ENCODE peak calls at places on chromosomes 12 and 14, in six cellular contexts. W is neural progenitor cell; K is activated CD4-positive, alpha-beta T cell treated with anti-CD3 and anti-CD28 coated beads for 48 hours; G is NB4; D is stimulated activated CD4-positive, alpha-beta T cell treated with anti-CD3 and anti-CD28 coated beads, Interleukin-2, amount 100 ng/mL, for 24 hours; S is mammary epithelial cell. C is an unnamed sample.
A peak's percentile ranks its signal among the peaks of the same experiment; 100 is the strongest.

GRCh38 chr14:20624495-20625070 is 16.9 kb downstream of the OR6S1 start:
- DNase-seq in D (peak; percentile 42), G (peak; percentile 96), K (peak; percentile 62), W (peak; percentile 76), S (peak; percentile 60), C (peak; percentile 27)

GRCh38 chr12:117768860-117769259 is 199.9 kb downstream of the KSR2 start:
- DNase-seq in S (no peak), K (no peak), G (no peak), D (no peak), W (no peak), C (no peak)

GRCh38 chr12:10249690-10250455 is 37.2 kb downstream of the GABARAPL1 start:
- DNase-seq in W (no peak), K (no peak), G (peak; percentile 74), D (no peak), S (no peak), C (no peak)

GRCh38 chr12:108857158-108857407 is 300 bp downstream of the SSH1 start:
- DNase-seq in K (no peak), S (no peak), D (no peak), W (no peak), G (no peak), C (no peak)

GRCh38 chr12:3641428-3641883 is 111.5 kb downstream of the CRACR2A start:
- DNase-seq in S (peak; percentile 70), W (no peak), G (no peak), K (no peak), D (no peak), C (no peak)

GRCh38 chr12:77213316-77213715 is 147.9 kb upstream of the E2F7 start:
- DNase-seq in W (no peak), D (no peak), S (no peak), K (no peak), G (no peak), C (no peak)

GRCh38 chr12:104175726-104176247 is 37.8 kb upstream of the NFYB start:
- DNase-seq in D (no peak), G (peak; percentile 61), W (no peak), K (no peak), S (no peak), C (no peak)

GRCh38 chr12:51751657-51752056 is 96.9 kb downstream of the FIGNL2 start:
- DNase-seq in K (no peak), W (no peak), G (no peak), S (no peak), D (no peak), C (no peak)

GRCh38 chr12:50505386-50505827 is 622 bp downstream of the DIP2B start:
- DNase-seq in K (peak; percentile 51), G (peak; percentile 60), S (peak; percentile 61), W (peak; percentile 49), D (peak; percentile 42), C (peak; percentile 22)

GRCh38 chr12:68786929-68787328 is 21.0 kb upstream of the MDM2 start:
- DNase-seq in K (no peak), G (peak; percentile 65), W (no peak), S (no peak), D (no peak), C (no peak)

GRCh38 chr14:74502236-74503019 is 8.9 kb downstream of the ISCA2 start:
- DNase-seq in G (peak; percentile 52), K (no peak), D (no peak), S (peak; percentile 44), W (peak; percentile 69), C (no peak)

GRCh38 chr12:103725398-103725797 is 115.6 kb downstream of the NT5DC3 start:
- DNase-seq in W (no peak), S (no peak), K (no peak), D (no peak), G (no peak), C (no peak)

GRCh38 chr14:95156153-95156764 is 1.1 kb downstream of the DICER1 start:
- DNase-seq in K (no peak), D (no peak), W (peak; percentile 38), S (peak; percentile 24), G (peak; percentile 33), C (no peak)

GRCh38 chr14:103483600-103483999 is 39.0 kb downstream of the CKB start:
- DNase-seq in W (no peak), D (no peak), S (peak; percentile 96), K (no peak), G (no peak), C (no peak)

GRCh38 chr12:122395319-122395718 is 27.1 kb downstream of the CLIP1 start:
- DNase-seq in K (no peak), S (peak; percentile 73), D (no peak), G (no peak), W (no peak), C (no peak)

GRCh38 chr14:104753528-104754212 is 723 bp downstream of the SIVA1 start:
- DNase-seq in D (no peak), S (peak; percentile 38), K (peak; percentile 22), G (no peak), W (peak; percentile 50), C (no peak)

GRCh38 chr14:90828642-90829487 is 12.6 kb upstream of the TTC7B start:
- DNase-seq in S (no peak), D (peak; percentile 27), G (peak; percentile 61), K (no peak), W (no peak), C (peak; percentile 4)

GRCh38 chr14:97788846-97789528 is 991.8 kb downstream of the VRK1 start:
- DNase-seq in K (no peak), S (no peak), W (no peak), G (no peak), D (no peak), C (no peak)

GRCh38 chr12:7806863-7807487 is 17.8 kb downstream of the NANOG start:
- DNase-seq in K (peak; percentile 77), S (peak; percentile 56), W (peak; percentile 79), G (peak; percentile 76), D (peak; percentile 74), C (peak; percentile 41)

GRCh38 chr14:99562848-99563748 is 40.9 kb downstream of the CCDC85C start:
- DNase-seq in D (no peak), G (no peak), W (peak; percentile 97), S (peak; percentile 47), K (no peak), C (no peak)

GRCh38 chr12:4910502-4911315 is 1.0 kb downstream of the KCNA1 start:
- DNase-seq in G (no peak), K (peak; percentile 20), S (no peak), D (no peak), W (peak; percentile 20), C (no peak)

GRCh38 chr12:75294338-75294737 is 35.8 kb downstream of the CAPS2 start:
- DNase-seq in D (no peak), K (no peak), S (no peak), G (no peak), W (no peak), C (no peak)

GRCh38 chr12:51546102-51546501 is 44.9 kb upstream of the SCN8A start:
- DNase-seq in G (no peak), S (no peak), W (no peak), D (no peak), K (no peak), C (no peak)

GRCh38 chr14:105568859-105569766 is 42.7 kb downstream of the TMEM121 start:
- DNase-seq in S (no peak), K (no peak), W (no peak), D (no peak), G (no peak), C (no peak)

GRCh38 chr12:18799561-18799960 is 61.6 kb downstream of the CAPZA3 start:
- DNase-seq in S (peak; percentile 40), W (no peak), G (no peak), K (no peak), D (no peak), C (no peak)

GRCh38 chr14:75430526-75430925 is 2.7 kb downstream of the JDP2 start:
- DNase-seq in W (no peak), G (no peak), S (no peak), K (no peak), D (no peak), C (no peak)

GRCh38 chr12:70448371-70448770 is 82.3 kb downstream of the KCNMB4 start:
- DNase-seq in D (no peak), W (no peak), G (no peak), K (no peak), S (no peak), C (no peak)

GRCh38 chr12:1593232-1594044 is 943 bp downstream of the FBXL14 start:
- DNase-seq in W (peak; percentile 61), G (peak; percentile 71), S (peak; percentile 59), K (peak; percentile 66), D (peak; percentile 55), C (peak; percentile 38)

GRCh38 chr12:25994252-25994651 is 35.8 kb downstream of the RASSF8 start:
- DNase-seq in K (no peak), W (no peak), D (no peak), S (peak; percentile 66), G (no peak), C (no peak)

GRCh38 chr12:64608901-64609542 is 1.3 kb upstream of the RASSF3 start:
- DNase-seq in S (peak; percentile 84), G (peak; percentile 76), K (peak; percentile 49), W (peak; percentile 33), D (peak; percentile 46), C (peak; percentile 7)

GRCh38 chr12:21851151-21851550 is 76.6 kb upstream of the KCNJ8 start:
- DNase-seq in S (no peak), K (no peak), W (no peak), G (no peak), D (no peak), C (no peak)

GRCh38 chr12:128830505-128830893 is 6.7 kb upstream of the SLC15A4 start:
- DNase-seq in K (no peak), S (no peak), D (no peak), G (peak; percentile 71), W (no peak), C (no peak)

GRCh38 chr12:6264402-6265037 is 46.0 kb upstream of the PLEKHG6 start:
- DNase-seq in D (no peak), S (no peak), K (no peak), W (no peak), G (no peak), C (no peak)

GRCh38 chr12:124410354-124411175 is 115.7 kb downstream of the RFLNA start:
- DNase-seq in G (no peak), K (no peak), D (no peak), W (no peak), S (no peak), C (no peak)

GRCh38 chr14:65230287-65230728 is 128.0 kb upstream of the MAX start:
- DNase-seq in K (no peak), W (no peak), S (no peak), D (no peak), G (no peak), C (no peak)